ENCODE peak calls at places on chromosomes 16 and 17, in five cellular contexts. F is IMR-90, C is H1, D is H9, P is mesenchymal stem cell. L is an unnamed sample.

GRCh38 chr16:89313583-89313982 is 96.1 kb downstream of the ZNF778 start:
- DNase-seq in F (no peak), C (no peak), D (no peak), P (no peak), L (no peak)

GRCh38 chr17:40086150-40087044 is 14.0 kb downstream of the NR1D1 start:
- DNase-seq in F (no peak), C (peak; percentile 94), D (peak; percentile 82), P (peak; percentile 52), L (no peak)

GRCh38 chr16:89443727-89444084 is 46.7 kb downstream of the ANKRD11 start:
- DNase-seq in F (no peak), C (no peak), D (no peak), P (no peak), L (no peak)

GRCh38 chr17:15343749-15344148 is 2.4 kb upstream of the TEKT3 start:
- DNase-seq in F (peak; percentile 75), C (no peak), D (no peak), P (peak; percentile 56), L (no peak)

GRCh38 chr17:74176546-74177001 is 26.9 kb upstream of the RPL38 start:
- DNase-seq in F (peak; percentile 48), C (peak; percentile 85), D (peak; percentile 84), P (peak; percentile 65), L (peak; percentile 63)

GRCh38 chr17:80948091-80948960 is 43.3 kb upstream of the CHMP6 start:
- DNase-seq in F (no peak), C (no peak), D (no peak), P (no peak), L (no peak)

GRCh38 chr17:62933986-62934385 is 32.0 kb upstream of the TANC2 start:
- DNase-seq in F (no peak), C (no peak), D (no peak), P (peak; percentile 7), L (no peak)

GRCh38 chr17:32596206-32596605 is 109.4 kb downstream of the CDK5R1 start:
- DNase-seq in F (no peak), C (no peak), D (no peak), P (no peak), L (no peak)

GRCh38 chr17:29714146-29714545 is 91.4 kb upstream of the CORO6 start:
- DNase-seq in F (no peak), C (no peak), D (no peak), P (no peak), L (no peak)

GRCh38 chr16:21283521-21284289 is 5.6 kb upstream of the CRYM start:
- DNase-seq in F (peak; percentile 25), C (peak; percentile 87), D (peak; percentile 86), P (peak; percentile 21), L (peak; percentile 72)

GRCh38 chr17:47604268-47604927 is 45.3 kb upstream of the KPNB1 start:
- DNase-seq in F (peak; percentile 85), C (no peak), D (no peak), P (peak; percentile 58), L (no peak)

GRCh38 chr17:66542183-66542966 is 240.0 kb downstream of the PRKCA start:
- DNase-seq in F (peak; percentile 53), C (no peak), D (no peak), P (peak; percentile 78), L (no peak)

DNA sequence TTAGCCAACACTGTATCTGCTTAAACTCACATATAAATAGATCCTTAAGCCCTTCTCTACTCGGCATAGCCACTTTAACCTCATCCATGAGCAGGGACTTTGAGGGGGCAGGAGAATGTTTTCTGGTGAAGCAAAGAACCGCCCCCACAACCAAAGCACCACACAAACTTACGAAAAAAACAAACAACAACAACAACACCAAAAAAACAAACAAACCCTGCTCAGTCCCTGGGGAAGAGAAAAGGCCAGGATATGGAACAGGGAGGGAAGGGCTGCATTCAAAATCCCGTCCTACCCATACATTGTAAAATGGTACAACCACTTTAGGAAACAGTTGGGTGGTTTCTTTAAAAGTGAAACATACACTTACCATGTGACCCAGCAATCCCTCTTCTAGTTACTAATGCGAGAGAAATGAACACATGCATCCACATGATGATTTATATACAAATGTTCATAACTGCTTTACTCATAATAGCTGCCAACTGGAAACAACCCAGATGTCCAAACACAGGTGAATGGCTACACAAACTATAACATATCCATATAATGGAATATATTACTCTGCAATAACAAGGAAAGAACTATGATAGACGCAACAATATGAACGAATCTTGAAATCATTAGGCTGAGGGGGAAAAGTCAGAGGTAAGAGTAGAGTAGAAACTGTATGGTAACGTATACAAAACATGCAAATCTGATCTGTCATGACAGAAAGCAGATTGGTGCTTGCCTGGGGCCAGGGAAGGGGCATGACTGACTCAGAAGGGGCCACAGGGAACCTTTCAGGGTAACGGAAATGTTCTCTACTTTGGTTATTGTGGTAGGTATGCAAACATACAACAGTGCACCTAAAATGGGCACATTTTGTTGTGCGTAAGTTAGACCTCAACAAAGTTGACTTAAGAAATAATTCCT is 37.7 kb upstream of the TOB1 start:
- DNase-seq in F (peak; percentile 84), C (no peak), D (no peak), P (peak; percentile 64), L (no peak)
- H2BK15ac ChIP-seq in F (peak overlapping the region; percentile 79), C (no peak overlapping the region), D (no peak overlapping the region), P (peak overlapping the region; percentile 26), L (peak overlapping the region; percentile 40)

DNA sequence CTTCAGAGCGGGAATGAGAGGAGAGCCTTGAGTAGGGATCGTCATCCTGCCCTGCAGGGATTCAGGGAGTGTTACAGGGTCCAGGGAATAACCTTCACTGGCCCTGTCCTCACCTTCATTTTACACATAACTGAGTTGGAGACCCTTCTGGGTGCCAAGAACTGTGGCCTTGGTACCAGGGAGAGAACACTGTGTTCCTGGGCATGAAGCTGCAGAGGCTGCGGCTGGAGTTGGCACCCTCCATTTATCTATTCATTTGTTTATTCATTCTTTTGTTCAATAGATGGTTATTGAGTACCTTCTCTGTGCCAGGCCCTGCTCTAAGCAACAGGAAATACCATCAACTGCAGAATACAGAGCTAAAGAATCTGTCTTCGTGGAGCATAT is 6.7 kb downstream of the ABCC3 start:
- DNase-seq in F (no peak), C (no peak), D (no peak), P (no peak), L (no peak)
- H3K4me2 ChIP-seq in F (no peak overlapping the region), C (no peak overlapping the region), D (no peak overlapping the region), P (no peak overlapping the region), L (no peak overlapping the region)

GRCh38 chr16:78647491-78647890 is 548.0 kb downstream of the WWOX start:
- DNase-seq in F (no peak), C (no peak), D (no peak), P (no peak), L (no peak)
- H4K91ac ChIP-seq in F (no peak overlapping the region), C (no peak overlapping the region), D (no peak overlapping the region), P (no peak overlapping the region), L (no peak overlapping the region)

GRCh38 chr17:45951403-45951802 is 47.6 kb upstream of the STH start:
- DNase-seq in F (no peak), C (no peak), D (no peak), P (no peak), L (no peak)

GRCh38 chr17:45949755-45950320 is 49.2 kb upstream of the STH start:
- DNase-seq in F (no peak), C (no peak), D (no peak), P (no peak), L (no peak)

GRCh38 chr17:45948881-45949624 is 50.0 kb upstream of the STH start:
- DNase-seq in F (peak; percentile 49), C (peak; percentile 84), D (peak; percentile 88), P (peak; percentile 76), L (peak; percentile 41)

GRCh38 chr17:45951941-45952340 is 47.1 kb upstream of the STH start:
- DNase-seq in F (no peak), C (no peak), D (no peak), P (peak; percentile 35), L (no peak)

DNA sequence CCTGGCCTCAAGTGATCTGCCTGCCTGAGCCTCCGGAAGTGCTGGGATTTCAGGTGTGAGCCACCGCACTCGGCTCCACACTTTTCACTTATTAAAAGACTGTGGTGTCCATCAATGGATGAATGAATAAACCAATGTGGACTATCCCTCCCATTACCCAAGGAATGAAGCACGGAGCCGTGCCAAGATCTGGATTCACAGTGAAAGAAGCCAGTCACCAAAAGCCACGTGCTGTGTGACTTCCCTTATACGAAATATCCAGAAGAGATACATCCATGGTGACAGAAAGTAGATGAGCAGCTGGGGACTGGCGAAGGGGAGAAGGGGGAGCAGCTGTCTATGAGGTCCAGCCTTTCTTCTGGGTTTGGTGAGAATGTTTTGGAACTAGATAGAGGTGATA is 48.2 kb upstream of the STH start:
- DNase-seq in F (no peak), C (no peak), D (no peak), P (no peak), L (no peak)
- H2BK15ac ChIP-seq in F (no peak overlapping the region), C (no peak overlapping the region), D (no peak overlapping the region), P (no peak overlapping the region), L (no peak overlapping the region)

DNA sequence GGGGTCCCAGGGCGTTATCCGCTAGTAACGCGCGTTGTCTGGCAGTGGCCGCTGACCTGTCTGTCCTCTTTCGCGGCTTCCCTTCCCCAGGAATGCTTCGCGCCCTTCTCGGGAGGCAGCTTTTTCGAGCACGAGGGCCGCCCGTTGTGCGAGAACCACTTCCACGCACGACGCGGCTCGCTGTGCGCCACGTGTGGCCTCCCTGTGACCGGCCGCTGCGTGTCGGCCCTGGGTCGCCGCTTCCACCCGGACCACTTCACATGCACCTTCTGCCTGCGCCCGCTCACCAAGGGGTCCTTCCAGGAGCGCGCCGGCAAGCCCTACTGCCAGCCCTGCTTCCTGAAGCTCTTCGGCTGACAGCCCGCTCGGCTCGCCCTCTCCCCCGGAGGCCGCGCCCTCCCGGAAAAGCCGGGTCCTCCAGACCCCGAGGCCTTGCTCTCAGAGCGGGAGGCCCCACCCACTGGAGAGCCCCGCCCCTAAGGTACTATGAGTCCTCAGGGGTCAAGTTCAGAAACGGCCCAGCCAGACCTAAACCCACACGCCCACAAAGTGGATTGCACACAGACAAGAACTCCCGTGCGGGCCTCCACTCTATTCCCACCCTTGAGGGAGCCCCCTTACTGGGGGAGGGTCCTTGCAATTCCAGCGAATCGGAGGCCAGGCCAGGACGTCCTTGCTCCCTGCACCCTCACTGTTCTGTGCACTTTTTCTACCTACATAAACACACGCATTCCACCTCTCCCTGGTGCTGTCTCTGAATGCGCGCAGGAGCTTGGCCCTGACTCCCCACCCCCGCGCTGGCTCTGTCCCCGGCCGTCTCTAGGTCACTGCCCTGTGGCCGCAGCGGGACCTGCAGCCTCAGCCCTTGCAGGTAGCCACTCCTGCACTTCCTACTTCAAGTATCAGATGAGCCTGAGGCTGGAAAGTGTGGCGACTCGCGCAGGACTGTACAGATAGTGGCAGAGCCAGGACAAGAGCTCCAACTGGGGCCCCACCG is 5.4 kb upstream of the SLC5A2 start:
- DNase-seq in F (no peak), C (peak; percentile 86), D (peak; percentile 92), P (no peak), L (no peak)
- H3K4me2 ChIP-seq in F (no peak overlapping the region), C (peak overlapping the region; percentile 99), D (peak overlapping the region; percentile 90), P (no peak overlapping the region), L (peak overlapping the region; percentile 89)

DNA sequence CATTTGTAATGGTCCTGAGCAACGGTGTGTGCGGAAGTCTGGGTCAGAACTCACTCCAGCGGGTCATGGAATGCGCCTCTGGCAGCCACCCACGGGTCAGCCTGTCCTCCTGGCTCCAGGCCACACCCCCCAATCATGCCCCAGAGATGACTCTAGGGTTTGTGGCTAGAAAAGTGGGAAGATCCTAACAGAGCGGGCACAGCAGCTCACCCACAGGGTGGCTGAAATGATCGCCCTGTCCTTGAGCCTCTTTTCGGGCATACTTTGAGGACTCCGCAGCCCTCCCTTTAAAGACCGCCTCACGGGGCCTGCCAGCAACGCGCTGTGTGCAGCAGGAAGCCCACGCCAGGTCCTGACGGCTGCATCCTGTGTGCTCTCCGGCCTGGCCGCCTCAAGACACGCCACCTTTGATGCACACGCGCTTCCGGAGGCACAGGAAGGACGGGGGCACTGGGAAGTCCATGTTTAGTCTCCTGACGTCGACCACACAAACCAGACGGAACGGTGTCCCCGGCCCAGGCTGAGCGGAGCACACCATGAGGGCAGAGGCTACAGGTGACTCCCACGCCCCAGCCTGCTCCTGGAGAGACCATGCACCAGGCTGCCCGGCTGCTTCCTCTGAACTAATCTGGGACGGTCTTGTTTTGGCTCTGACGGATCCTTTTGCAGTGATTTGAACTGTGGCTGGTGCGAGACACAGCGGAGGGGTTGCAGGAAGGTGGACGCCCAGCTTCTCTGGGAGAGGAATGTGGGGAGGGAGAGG is 92.9 kb downstream of the TBC1D16 start:
- DNase-seq in F (peak; percentile 18), C (no peak), D (peak; percentile 31), P (no peak), L (no peak)
- H4K91ac ChIP-seq in F (no peak overlapping the region), C (no peak overlapping the region), D (no peak overlapping the region), P (no peak overlapping the region), L (no peak overlapping the region)